ENCODE peak calls at places on chromosomes 7 and 10, in nine cellular contexts. Z is CD8-positive, alpha-beta memory T cell; D is iPS-NIHi11; S is lower lobe of right lung; X is CD4-positive, alpha-beta T cell; K is mucosa of gallbladder; F is astrocyte; W is GM19239; N is stimulated activated naive CD8-positive, alpha-beta T cell treated with anti-CD3 and anti-CD28 coated beads, Interleukin-15, amount 100 ng/mL, for 72 hours. O is an unnamed sample.

GRCh38 chr7:70029993-70030392 is 431.7 kb downstream of the AUTS2 start:
- DNase-seq in Z (no peak), D (no peak), S (no peak), X (no peak), K (no peak), F (no peak), W (no peak), N (no peak), O (no peak)

GRCh38 chr7:2876031-2876862 is 32.1 kb upstream of the GNA12 start:
- DNase-seq in Z (no peak), D (peak), S (no peak), X (no peak), K (no peak), F (peak), W (no peak), N (no peak), O (no peak)

GRCh38 chr7:131235489-131236317 is 92.0 kb upstream of the MKLN1 start:
- DNase-seq in Z (peak), D (peak), S (no peak), X (peak), K (peak), F (peak), W (no peak), N (peak), O (no peak)

GRCh38 chr10:70119623-70120022 is 13.0 kb downstream of the AIFM2 start:
- DNase-seq in Z (no peak), D (no peak), S (no peak), X (no peak), K (no peak), F (no peak), W (no peak), N (no peak), O (no peak)

GRCh38 chr10:130215076-130215917 is 79.1 kb downstream of the GLRX3 start:
- DNase-seq in Z (no peak), D (no peak), S (no peak), X (no peak), K (no peak), F (no peak), W (no peak), N (no peak), O (no peak)

GRCh38 chr7:55545496-55545895 is 26.8 kb downstream of the VOPP1 start:
- DNase-seq in Z (no peak), D (no peak), S (no peak), X (no peak), K (no peak), F (peak), W (no peak), N (no peak), O (no peak)

GRCh38 chr10:106615081-106615480 is 549.4 kb downstream of the SORCS1 start:
- DNase-seq in Z (no peak), D (no peak), S (no peak), X (no peak), K (no peak), F (peak), W (no peak), N (no peak), O (no peak)

GRCh38 chr10:29387269-29387668 is 98.4 kb downstream of the LYZL1 start:
- DNase-seq in Z (no peak), D (no peak), S (no peak), X (no peak), K (no peak), F (no peak), W (no peak), N (no peak), O (no peak)

GRCh38 chr7:35993663-35994622 is 159.1 kb upstream of the EEPD1 start:
- DNase-seq in Z (no peak), D (no peak), S (no peak), X (no peak), K (no peak), F (no peak), W (no peak), N (no peak), O (no peak)

O was measured in GM10248.